ENCODE peak calls at places on chromosomes 11 and 22, in five cellular contexts. One of them, this sample, is unnamed.

GRCh38 chr22:46625113-46625842 is 5.1 kb downstream of the GRAMD4 start:
- DNase-seq in B cell: no peak
- DNase-seq in left ventricle myocardium inferior: no peak
- DNase-seq in PC-3: no peak
- DNase-seq in nephron progenitor cell: no peak
- DNase-seq in this sample: no peak

GRCh38 chr22:42303304-42304020 is 33.0 kb upstream of the TCF20 start:
- DNase-seq in B cell: no peak
- DNase-seq in left ventricle myocardium inferior: no peak
- DNase-seq in PC-3: no peak
- DNase-seq in nephron progenitor cell: no peak
- DNase-seq in this sample: no peak

GRCh38 chr11:6992457-6993431 is 27.4 kb downstream of the ZNF214 start:
- DNase-seq in B cell: no peak
- DNase-seq in left ventricle myocardium inferior: no peak
- DNase-seq in PC-3: peak; percentile 82
- DNase-seq in nephron progenitor cell: no peak
- DNase-seq in this sample: no peak

GRCh38 chr11:114942207-114942606 is 263.9 kb downstream of the NXPE2 start:
- DNase-seq in B cell: no peak
- DNase-seq in left ventricle myocardium inferior: no peak
- DNase-seq in PC-3: no peak
- DNase-seq in nephron progenitor cell: no peak
- DNase-seq in this sample: no peak

GRCh38 chr11:125110506-125110905 is 920 bp downstream of the TMEM218 start:
- DNase-seq in B cell: no peak
- DNase-seq in left ventricle myocardium inferior: no peak
- DNase-seq in PC-3: no peak
- DNase-seq in nephron progenitor cell: no peak
- DNase-seq in this sample: no peak

GRCh38 chr11:9571766-9572120 is 1.7 kb upstream of the WEE1 start:
- DNase-seq in B cell: no peak
- DNase-seq in left ventricle myocardium inferior: no peak
- DNase-seq in PC-3: no peak
- DNase-seq in nephron progenitor cell: no peak
- DNase-seq in this sample: no peak

GRCh38 chr11:102111787-102112653 is 1.8 kb downstream of the YAP1 start:
- DNase-seq in B cell: peak; percentile 14
- DNase-seq in left ventricle myocardium inferior: no peak
- DNase-seq in PC-3: peak; percentile 98
- DNase-seq in nephron progenitor cell: no peak
- DNase-seq in this sample: no peak

GRCh38 chr11:93844568-93844967 is 5.8 kb downstream of the VSTM5 start:
- DNase-seq in B cell: no peak
- DNase-seq in left ventricle myocardium inferior: no peak
- DNase-seq in PC-3: peak; percentile 33
- DNase-seq in nephron progenitor cell: no peak
- DNase-seq in this sample: no peak

GRCh38 chr11:134414772-134415765 is 3.0 kb upstream of the B3GAT1 start:
- DNase-seq in B cell: no peak
- DNase-seq in left ventricle myocardium inferior: no peak
- DNase-seq in PC-3: no peak
- DNase-seq in nephron progenitor cell: no peak
- DNase-seq in this sample: no peak

GRCh38 chr22:23632178-23632577 is at the start of gene DRICH1:
- DNase-seq in B cell: no peak
- DNase-seq in left ventricle myocardium inferior: no peak
- DNase-seq in PC-3: peak; percentile 32
- DNase-seq in nephron progenitor cell: no peak
- DNase-seq in this sample: no peak

GRCh38 chr11:41115066-41115465 is 344.4 kb downstream of the LRRC4C start:
- DNase-seq in B cell: no peak
- DNase-seq in left ventricle myocardium inferior: no peak
- DNase-seq in PC-3: no peak
- DNase-seq in nephron progenitor cell: no peak
- DNase-seq in this sample: no peak

GRCh38 chr11:65500262-65501004 is 1.6 kb downstream of the MALAT1 start:
- DNase-seq in B cell: no peak
- DNase-seq in left ventricle myocardium inferior: no peak
- DNase-seq in PC-3: peak; percentile 50
- DNase-seq in nephron progenitor cell: no peak
- DNase-seq in this sample: peak; percentile 40

GRCh38 chr11:124122123-124122522 is 6.9 kb downstream of the VWA5A start:
- DNase-seq in B cell: no peak
- DNase-seq in left ventricle myocardium inferior: no peak
- DNase-seq in PC-3: no peak
- DNase-seq in nephron progenitor cell: no peak
- DNase-seq in this sample: no peak

GRCh38 chr22:43925433-43926348 is 2.1 kb downstream of the PNPLA3 start:
- DNase-seq in B cell: no peak
- DNase-seq in left ventricle myocardium inferior: no peak
- DNase-seq in PC-3: no peak
- DNase-seq in nephron progenitor cell: peak; percentile 29
- DNase-seq in this sample: no peak

GRCh38 chr11:31050061-31050790 is 319.3 kb downstream of the DCDC1 start:
- DNase-seq in B cell: no peak
- DNase-seq in left ventricle myocardium inferior: no peak
- DNase-seq in PC-3: no peak
- DNase-seq in nephron progenitor cell: no peak
- DNase-seq in this sample: no peak

GRCh38 chr11:134522782-134523570 is 110.9 kb upstream of the B3GAT1 start:
- DNase-seq in B cell: no peak
- DNase-seq in left ventricle myocardium inferior: peak; percentile 5
- DNase-seq in PC-3: no peak
- DNase-seq in nephron progenitor cell: no peak
- DNase-seq in this sample: no peak

GRCh38 chr11:126391286-126391954 is 35.9 kb downstream of the ST3GAL4 start:
- DNase-seq in B cell: no peak
- DNase-seq in left ventricle myocardium inferior: no peak
- DNase-seq in PC-3: no peak
- DNase-seq in nephron progenitor cell: no peak
- DNase-seq in this sample: no peak

GRCh38 chr22:45318558-45319318 is 9.0 kb downstream of the FAM118A start:
- DNase-seq in B cell: peak; percentile 41
- DNase-seq in left ventricle myocardium inferior: no peak
- DNase-seq in PC-3: no peak
- DNase-seq in nephron progenitor cell: no peak
- DNase-seq in this sample: peak; percentile 69

GRCh38 chr11:44066732-44067131 is 662 bp downstream of the ACCS start:
- DNase-seq in B cell: no peak
- DNase-seq in left ventricle myocardium inferior: no peak
- DNase-seq in PC-3: peak; percentile 89
- DNase-seq in nephron progenitor cell: no peak
- DNase-seq in this sample: no peak

GRCh38 chr11:44072757-44073658 is 6.9 kb downstream of the ACCS start:
- DNase-seq in B cell: no peak
- DNase-seq in left ventricle myocardium inferior: no peak
- DNase-seq in PC-3: no peak
- DNase-seq in nephron progenitor cell: no peak
- DNase-seq in this sample: no peak

GRCh38 chr11:44068180-44068579 is 2.1 kb downstream of the ACCS start:
- DNase-seq in B cell: no peak
- DNase-seq in left ventricle myocardium inferior: no peak
- DNase-seq in PC-3: no peak
- DNase-seq in nephron progenitor cell: no peak
- DNase-seq in this sample: no peak

GRCh38 chr11:44067266-44067665 is 1.2 kb downstream of the ACCS start:
- DNase-seq in B cell: no peak
- DNase-seq in left ventricle myocardium inferior: no peak
- DNase-seq in PC-3: no peak
- DNase-seq in nephron progenitor cell: no peak
- DNase-seq in this sample: no peak

GRCh38 chr11:44071157-44071556 is 5.1 kb downstream of the ACCS start:
- DNase-seq in B cell: no peak
- DNase-seq in left ventricle myocardium inferior: no peak
- DNase-seq in PC-3: no peak
- DNase-seq in nephron progenitor cell: no peak
- DNase-seq in this sample: no peak
- TF ChIP-seq CTCF in B cell: no peak
- TF ChIP-seq CTCF in left ventricle myocardium inferior: no peak
- TF ChIP-seq CTCF in PC-3: peak; percentile 18
- TF ChIP-seq CTCF in nephron progenitor cell: no peak
- TF ChIP-seq CTCF in this sample: no peak

GRCh38 chr11:98365941-98366340 is 654.8 kb upstream of the CNTN5 start:
- DNase-seq in B cell: no peak
- DNase-seq in left ventricle myocardium inferior: no peak
- DNase-seq in PC-3: no peak
- DNase-seq in nephron progenitor cell: no peak
- DNase-seq in this sample: no peak

GRCh38 chr11:98365185-98365584 is 655.6 kb upstream of the CNTN5 start:
- DNase-seq in B cell: no peak
- DNase-seq in left ventricle myocardium inferior: no peak
- DNase-seq in PC-3: peak; percentile 67
- DNase-seq in nephron progenitor cell: no peak
- DNase-seq in this sample: no peak
- TF ChIP-seq CTCF in B cell: no peak
- TF ChIP-seq CTCF in left ventricle myocardium inferior: no peak
- TF ChIP-seq CTCF in PC-3: no peak
- TF ChIP-seq CTCF in nephron progenitor cell: no peak
- TF ChIP-seq CTCF in this sample: no peak

DNA sequence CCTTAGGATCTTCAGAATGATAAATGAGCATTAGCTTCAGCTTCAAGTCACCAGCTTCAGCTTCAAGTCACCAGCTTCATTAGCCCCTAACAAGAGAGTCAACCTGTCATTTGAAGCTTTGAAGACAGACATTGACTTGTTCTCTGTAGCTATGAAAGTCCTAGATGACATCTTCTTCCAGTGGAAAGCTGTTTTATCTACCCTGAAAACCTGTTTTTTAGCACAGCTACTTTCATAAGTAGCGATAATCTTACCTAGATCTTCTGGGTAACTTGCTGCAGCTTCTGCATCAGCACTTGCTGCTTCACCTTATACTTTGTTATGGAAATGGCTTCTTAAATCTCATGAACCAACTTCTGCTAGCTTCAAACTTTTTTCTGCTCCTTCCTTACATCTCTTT is 85.7 kb downstream of the PGR start:
- DNase-seq in B cell: no peak
- DNase-seq in left ventricle myocardium inferior: no peak
- DNase-seq in PC-3: no peak
- DNase-seq in nephron progenitor cell: no peak
- DNase-seq in this sample: no peak
- TF ChIP-seq CTCF in B cell: no peak
- TF ChIP-seq CTCF in left ventricle myocardium inferior: no peak
- TF ChIP-seq CTCF in PC-3: no peak
- TF ChIP-seq CTCF in nephron progenitor cell: no peak
- TF ChIP-seq CTCF in this sample: no peak

GRCh38 chr22:31846161-31847115 is 92.6 kb downstream of the DEPDC5 start:
- DNase-seq in B cell: no peak
- DNase-seq in left ventricle myocardium inferior: no peak
- DNase-seq in PC-3: no peak
- DNase-seq in nephron progenitor cell: no peak
- DNase-seq in this sample: no peak
- TF ChIP-seq CTCF in B cell: peak; percentile 29
- TF ChIP-seq CTCF in left ventricle myocardium inferior: peak; percentile 10
- TF ChIP-seq CTCF in PC-3: peak; percentile 47
- TF ChIP-seq CTCF in nephron progenitor cell: no peak
- TF ChIP-seq CTCF in this sample: no peak

DNA sequence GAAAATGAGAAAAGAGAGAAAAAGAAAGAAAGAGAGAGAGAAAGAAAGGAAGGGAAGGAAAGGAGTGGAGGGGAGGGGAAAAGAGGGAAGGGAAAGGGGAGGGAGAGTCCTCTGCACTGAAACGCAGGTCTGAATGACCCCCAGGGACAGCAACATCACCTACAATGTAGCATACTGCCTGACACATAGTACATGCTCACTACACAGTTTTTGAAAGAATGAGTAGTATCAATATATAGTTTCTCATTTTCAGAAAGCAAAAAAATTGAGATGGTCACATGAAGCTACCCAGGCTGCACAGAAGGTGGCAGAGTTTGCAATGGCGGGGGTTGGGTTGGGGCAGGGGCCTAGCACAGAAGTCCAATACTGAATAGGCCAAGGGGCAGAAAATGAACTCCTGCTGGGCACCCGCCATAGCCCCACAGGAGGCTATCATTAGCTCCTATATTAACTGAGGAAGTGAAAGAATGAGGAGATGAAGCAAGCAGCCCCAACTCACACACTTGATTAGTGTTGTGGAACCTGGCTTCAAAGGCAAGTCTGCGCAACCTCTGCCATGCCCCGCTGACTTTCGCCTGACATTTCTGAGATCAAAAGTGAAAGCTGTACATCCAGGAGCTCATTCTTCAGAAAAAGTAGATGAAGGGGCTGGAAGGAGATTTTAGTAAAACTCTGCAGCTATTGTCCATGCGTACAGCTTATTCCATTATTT is 241.2 kb upstream of the SYN3 start:
- DNase-seq in B cell: peak; percentile 71
- DNase-seq in left ventricle myocardium inferior: no peak
- DNase-seq in PC-3: no peak
- DNase-seq in nephron progenitor cell: peak; percentile 36
- DNase-seq in this sample: no peak
- TF ChIP-seq CTCF in B cell: no peak
- TF ChIP-seq CTCF in left ventricle myocardium inferior: no peak
- TF ChIP-seq CTCF in PC-3: no peak
- TF ChIP-seq CTCF in nephron progenitor cell: peak; percentile 8
- TF ChIP-seq CTCF in this sample: no peak

GRCh38 chr11:97794876-97795275 is 1225.9 kb upstream of the CNTN5 start:
- DNase-seq in B cell: no peak
- DNase-seq in left ventricle myocardium inferior: no peak
- DNase-seq in PC-3: no peak
- DNase-seq in nephron progenitor cell: no peak
- DNase-seq in this sample: no peak
- TF ChIP-seq CTCF in B cell: no peak
- TF ChIP-seq CTCF in left ventricle myocardium inferior: no peak
- TF ChIP-seq CTCF in PC-3: no peak
- TF ChIP-seq CTCF in nephron progenitor cell: no peak
- TF ChIP-seq CTCF in this sample: no peak

GRCh38 chr11:2076441-2076840 is 62.7 kb downstream of the IGF2 start:
- DNase-seq in B cell: no peak
- DNase-seq in left ventricle myocardium inferior: no peak
- DNase-seq in PC-3: no peak
- DNase-seq in nephron progenitor cell: no peak
- DNase-seq in this sample: no peak

GRCh38 chr11:2077061-2077802 is 62.0 kb downstream of the IGF2 start:
- DNase-seq in B cell: no peak
- DNase-seq in left ventricle myocardium inferior: no peak
- DNase-seq in PC-3: peak; percentile 91
- DNase-seq in nephron progenitor cell: no peak
- DNase-seq in this sample: no peak

GRCh38 chr11:2072551-2073261 is 66.5 kb downstream of the IGF2 start:
- DNase-seq in B cell: no peak
- DNase-seq in left ventricle myocardium inferior: no peak
- DNase-seq in PC-3: no peak
- DNase-seq in nephron progenitor cell: no peak
- DNase-seq in this sample: peak; percentile 13

GRCh38 chr11:2071748-2072385 is 67.3 kb downstream of the IGF2 start:
- DNase-seq in B cell: no peak
- DNase-seq in left ventricle myocardium inferior: no peak
- DNase-seq in PC-3: no peak
- DNase-seq in nephron progenitor cell: no peak
- DNase-seq in this sample: no peak

GRCh38 chr11:2074266-2074825 is 64.8 kb downstream of the IGF2 start:
- DNase-seq in B cell: no peak
- DNase-seq in left ventricle myocardium inferior: no peak
- DNase-seq in PC-3: no peak
- DNase-seq in nephron progenitor cell: no peak
- DNase-seq in this sample: peak; percentile 9
- TF ChIP-seq CTCF in B cell: no peak
- TF ChIP-seq CTCF in left ventricle myocardium inferior: no peak
- TF ChIP-seq CTCF in PC-3: peak; percentile 56
- TF ChIP-seq CTCF in nephron progenitor cell: no peak
- TF ChIP-seq CTCF in this sample: no peak

This sample was measured in natural killer cell.